ENCODE peak calls at places on chromosomes 16 and 17, in seven cellular contexts. N is cardiac muscle cell; F is BJ; I is stimulated activated CD8-positive, alpha-beta memory T cell treated with anti-CD3 and anti-CD28 coated beads, Interleukin-2, amount 100 ng/mL, for 1 hour; R is RWPE1; U is retina; A is H7. T is an unnamed sample.

GRCh38 chr16:4101421-4102275 is 14.6 kb downstream of the ADCY9 start:
- DNase-seq in N (no peak), F (no peak), I (no peak), R (no peak), U (no peak), A (no peak), T (no peak)

GRCh38 chr17:81049973-81050551 is 15.1 kb downstream of the BAIAP2 start:
- DNase-seq in N (no peak), F (no peak), I (no peak), R (peak; percentile 83), U (peak; percentile 29), A (no peak), T (no peak)

GRCh38 chr16:23410176-23410575 is 42.8 kb downstream of the COG7 start:
- DNase-seq in N (no peak), F (no peak), I (no peak), R (no peak), U (no peak), A (no peak), T (no peak)

GRCh38 chr16:720990-721764 is at the start of gene ANTKMT:
- DNase-seq in N (peak; percentile 95), F (no peak), I (no peak), R (peak; percentile 77), U (no peak), A (peak; percentile 99), T (peak; percentile 51)

GRCh38 chr16:12601290-12601900 is 202.3 kb downstream of the CPPED1 start:
- DNase-seq in N (no peak), F (no peak), I (no peak), R (no peak), U (no peak), A (no peak), T (no peak)

GRCh38 chr16:53091508-53092211 is 36.9 kb downstream of the CHD9 start:
- DNase-seq in N (peak; percentile 23), F (peak; percentile 61), I (no peak), R (no peak), U (peak; percentile 70), A (peak; percentile 84), T (no peak)

GRCh38 chr17:44187131-44187899 is 543 bp downstream of the TMUB2 start:
- DNase-seq in N (no peak), F (no peak), I (no peak), R (peak; percentile 75), U (no peak), A (peak; percentile 94), T (peak; percentile 85)

GRCh38 chr17:67515490-67516088 is 138.5 kb downstream of the PITPNC1 start:
- DNase-seq in N (peak; percentile 28), F (no peak), I (no peak), R (no peak), U (peak; percentile 32), A (no peak), T (no peak)

GRCh38 chr17:59785091-59785799 is 77.8 kb downstream of the VMP1 start:
- DNase-seq in N (no peak), F (no peak), I (no peak), R (no peak), U (no peak), A (no peak), T (no peak)

GRCh38 chr17:77609553-77610517 is 348.7 kb upstream of the TNRC6C start:
- DNase-seq in N (no peak), F (no peak), I (peak; percentile 14), R (no peak), U (no peak), A (no peak), T (peak; percentile 51)

GRCh38 chr17:78746949-78747269 is 35.2 kb downstream of the CYTH1 start:
- DNase-seq in N (no peak), F (no peak), I (no peak), R (no peak), U (no peak), A (no peak), T (no peak)

GRCh38 chr16:47037396-47037745 is 63.9 kb upstream of the DNAJA2 start:
- DNase-seq in N (peak; percentile 18), F (no peak), I (no peak), R (no peak), U (no peak), A (no peak), T (no peak)

GRCh38 chr16:78987676-78988075 is 612.9 kb downstream of the MAF start:
- DNase-seq in N (no peak), F (no peak), I (no peak), R (peak; percentile 60), U (no peak), A (no peak), T (no peak)

GRCh38 chr17:31296156-31296555 is 883 bp downstream of the OMG start:
- DNase-seq in N (no peak), F (no peak), I (no peak), R (no peak), U (no peak), A (no peak), T (no peak)

GRCh38 chr17:41919165-41919817 is 540 bp upstream of the ACLY start:
- DNase-seq in N (no peak), F (no peak), I (no peak), R (peak; percentile 77), U (no peak), A (peak; percentile 85), T (peak; percentile 18)

GRCh38 chr16:57371494-57372371 is 557 bp upstream of the CX3CL1 start:
- DNase-seq in N (no peak), F (no peak), I (no peak), R (no peak), U (no peak), A (peak; percentile 28), T (no peak)

GRCh38 chr17:58172369-58173071 is 5.7 kb downstream of the OR4D2 start:
- DNase-seq in N (peak; percentile 15), F (no peak), I (no peak), R (peak; percentile 48), U (no peak), A (peak; percentile 74), T (peak; percentile 13)

GRCh38 chr16:23795369-23795768 is 40.4 kb upstream of the PRKCB start:
- DNase-seq in N (no peak), F (no peak), I (no peak), R (no peak), U (no peak), A (no peak), T (no peak)

GRCh38 chr16:66429290-66429962 is 2.3 kb downstream of the BEAN1 start:
- DNase-seq in N (no peak), F (no peak), I (no peak), R (no peak), U (peak; percentile 20), A (peak; percentile 68), T (no peak)

GRCh38 chr17:28974451-28974850 is 23.1 kb upstream of the PHF12 start:
- DNase-seq in N (no peak), F (no peak), I (no peak), R (no peak), U (no peak), A (no peak), T (no peak)

GRCh38 chr17:21171309-21171922 is 42.5 kb downstream of the TMEM11 start:
- DNase-seq in N (no peak), F (no peak), I (no peak), R (no peak), U (no peak), A (peak; percentile 32), T (no peak)

GRCh38 chr16:71811261-71811803 is 2.7 kb upstream of the AP1G1 start:
- DNase-seq in N (no peak), F (no peak), I (no peak), R (no peak), U (no peak), A (no peak), T (no peak)

GRCh38 chr16:3824121-3824795 is 56.3 kb downstream of the CREBBP start:
- DNase-seq in N (no peak), F (no peak), I (no peak), R (peak; percentile 20), U (no peak), A (no peak), T (no peak)

GRCh38 chr17:10792156-10792555 is 11.7 kb downstream of the TMEM238L start:
- DNase-seq in N (no peak), F (no peak), I (no peak), R (no peak), U (no peak), A (no peak), T (no peak)

GRCh38 chr16:89573826-89574680 is 1.5 kb upstream of the CPNE7 start:
- DNase-seq in N (no peak), F (no peak), I (no peak), R (no peak), U (no peak), A (no peak), T (no peak)